ENCODE peak calls at places on chromosome 22, in ten cellular contexts. P is IMR-90, H is stomach, W is tibial nerve, U is keratinocyte, G is cardiac muscle cell, S is choroid plexus epithelial cell, J is neural progenitor cell, L is foreskin fibroblast, V is PC-9. Z is an unnamed sample.
A peak's percentile ranks its signal among the peaks of the same experiment; 100 is the strongest.

GRCh38 chr22:39151329-39151975 is 1.0 kb downstream of the CBX7 start:
- DNase-seq in W (peak; percentile 15), V (no peak), S (no peak), P (no peak), G (no peak), U (no peak), J (no peak), H (no peak), L (no peak), Z (no peak)

GRCh38 chr22:28021116-28021997 is 102.3 kb upstream of the PITPNB start:
- DNase-seq in J (no peak), L (no peak), W (no peak), G (no peak), S (no peak), U (no peak), P (no peak), H (peak; percentile 20), V (no peak), Z (no peak)

GRCh38 chr22:43096420-43096819 is 7.2 kb upstream of the TTLL1 start:
- DNase-seq in L (no peak), S (no peak), H (no peak), W (no peak), J (no peak), U (no peak), V (no peak), P (no peak), G (no peak), Z (no peak)

GRCh38 chr22:46661221-46661851 is 41.1 kb downstream of the GRAMD4 start:
- DNase-seq in P (peak; percentile 76), S (peak; percentile 61), G (peak; percentile 71), V (peak; percentile 39), J (no peak), W (no peak), U (peak; percentile 60), L (no peak), H (no peak), Z (no peak)

GRCh38 chr22:23401111-23401909 is 178.8 kb downstream of the IGLL1 start:
- DNase-seq in J (no peak), V (peak; percentile 37), L (peak; percentile 32), U (peak; percentile 42), S (peak; percentile 68), P (peak; percentile 75), W (no peak), G (peak; percentile 54), H (no peak), Z (peak; percentile 63)

GRCh38 chr22:26697151-26697550 is 39.8 kb downstream of the MIAT start:
- DNase-seq in V (no peak), S (no peak), U (no peak), H (no peak), P (no peak), L (no peak), J (no peak), W (no peak), G (no peak), Z (no peak)

GRCh38 chr22:22877523-22878210 is 9.9 kb upstream of the IGLL5 start:
- DNase-seq in H (peak; percentile 53), V (peak; percentile 17), P (peak; percentile 45), S (peak; percentile 79), U (no peak), W (no peak), J (peak; percentile 87), L (peak; percentile 49), G (peak; percentile 76), Z (no peak)

GRCh38 chr22:27668828-27669797 is 132.4 kb downstream of the MN1 start:
- DNase-seq in S (peak; percentile 71), L (no peak), V (peak; percentile 87), G (peak; percentile 65), H (no peak), P (peak; percentile 18), W (no peak), U (no peak), J (no peak), Z (no peak)

GRCh38 chr22:25777870-25778269 is 35.9 kb downstream of the MYO18B start:
- DNase-seq in S (peak; percentile 76), L (peak; percentile 38), H (no peak), U (no peak), P (peak; percentile 45), V (no peak), W (no peak), G (peak; percentile 64), J (peak; percentile 45), Z (peak; percentile 29)

GRCh38 chr22:47303161-47303890 is 540.9 kb downstream of the TBC1D22A start:
- DNase-seq in L (no peak), G (no peak), P (no peak), V (peak; percentile 31), W (no peak), J (no peak), H (no peak), S (no peak), U (no peak), Z (no peak)

GRCh38 chr22:26086359-26086758 is 82.9 kb upstream of the SEZ6L start:
- DNase-seq in J (peak; percentile 36), W (no peak), U (no peak), V (no peak), L (no peak), H (no peak), P (no peak), S (no peak), G (no peak), Z (no peak)

GRCh38 chr22:29032014-29032475 is 29.6 kb downstream of the C22orf31 start:
- DNase-seq in U (no peak), L (no peak), J (no peak), W (no peak), G (peak; percentile 11), P (no peak), V (no peak), S (peak; percentile 26), H (no peak), Z (no peak)

GRCh38 chr22:38461414-38462081 is 6.3 kb upstream of the KDELR3 start:
- DNase-seq in P (peak; percentile 81), V (peak; percentile 91), U (no peak), L (peak; percentile 77), W (peak; percentile 55), H (peak; percentile 84), S (peak; percentile 87), J (peak; percentile 97), G (peak; percentile 86), Z (peak; percentile 62)

GRCh38 chr22:43183496-43184263 is 3.3 kb downstream of the TTLL12 start:
- DNase-seq in W (no peak), V (no peak), U (no peak), L (no peak), J (no peak), P (peak; percentile 64), S (peak; percentile 68), G (peak; percentile 75), H (no peak), Z (peak; percentile 47)

GRCh38 chr22:23373601-23374000 is 193.3 kb downstream of the BCR start:
- DNase-seq in W (no peak), V (no peak), S (no peak), U (no peak), H (no peak), J (no peak), G (no peak), P (no peak), L (no peak), Z (no peak)

DNA sequence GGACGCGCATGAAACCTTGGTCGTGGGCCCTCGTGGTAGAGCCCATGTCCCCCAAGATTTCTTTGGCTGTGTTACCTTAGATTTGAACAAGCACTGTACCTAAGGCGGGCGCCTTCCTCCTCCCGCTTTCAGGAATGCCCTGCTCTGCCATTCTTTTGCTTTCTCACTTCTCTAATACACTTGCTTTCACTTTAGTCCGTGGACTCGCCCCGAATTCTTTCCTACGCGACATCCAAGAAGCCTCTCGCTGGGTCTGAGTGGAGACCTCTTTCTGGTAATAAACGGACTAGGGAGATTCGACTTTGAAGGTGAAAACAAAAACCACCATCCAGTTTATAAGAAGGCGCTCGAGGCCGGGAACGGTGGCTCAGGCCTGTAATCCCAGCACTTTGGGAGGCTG is 1.2 kb upstream of the NUP50 start:
- DNase-seq in L (no peak), H (peak; percentile 37), V (peak; percentile 31), G (no peak), J (peak; percentile 4), P (no peak), W (no peak), U (no peak), S (no peak), Z (no peak)
- H3K4me3 ChIP-seq in L (peak overlapping the region; percentile 79), H (peak overlapping the region; percentile 84), V (peak overlapping the region; percentile 88), G (peak overlapping the region; percentile 79), J (peak overlapping the region; percentile 99), P (no peak overlapping the region), W (peak overlapping the region; percentile 79), U (peak overlapping the region; percentile 72), S (peak overlapping the region; percentile 87), Z (peak overlapping the region; percentile 55)

DNA sequence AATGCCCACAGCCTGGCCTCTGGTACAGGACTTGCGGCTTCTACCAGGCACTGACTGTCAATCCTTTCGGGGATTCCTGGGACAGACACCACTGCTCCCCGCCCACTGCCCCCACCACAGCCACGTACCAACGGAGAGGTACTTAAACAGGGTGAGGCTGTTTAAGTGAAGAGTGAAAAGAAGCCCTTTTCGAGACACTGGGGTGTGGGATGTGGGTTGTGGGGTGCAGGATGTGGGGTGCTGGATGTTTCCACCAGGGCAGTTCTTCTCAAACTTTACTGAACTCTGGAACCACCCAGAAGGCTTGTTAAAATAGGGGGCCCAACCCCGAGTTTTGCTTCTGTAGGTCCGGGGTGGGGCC is 34.2 kb upstream of the PRR5 start:
- DNase-seq in W (no peak), G (no peak), J (no peak), U (no peak), S (no peak), L (no peak), P (no peak), V (no peak), H (no peak), Z (no peak)
- H3K4me3 ChIP-seq in W (peak overlapping the region; percentile 67), G (peak overlapping the region; percentile 72), J (peak overlapping the region; percentile 59), U (no peak overlapping the region), S (peak overlapping the region; percentile 50), L (peak overlapping the region; percentile 41), P (peak overlapping the region; percentile 75), V (no peak overlapping the region), H (peak overlapping the region; percentile 58), Z (peak overlapping the region; percentile 41)

GRCh38 chr22:30079952-30080533 is at the start of gene HORMAD2:
- DNase-seq in H (no peak), L (no peak), U (no peak), J (peak; percentile 96), V (peak; percentile 80), W (no peak), G (peak; percentile 77), P (no peak), S (peak; percentile 73), Z (peak; percentile 35)
- H3K4me3 ChIP-seq in H (no peak within 1 kb of the TSS), L (no peak within 1 kb of the TSS), U (no peak within 1 kb of the TSS), J (peak within 1 kb of the TSS; percentile 42), V (peak within 1 kb of the TSS; percentile 58), W (peak within 1 kb of the TSS; percentile 35), G (no peak within 1 kb of the TSS), P (no peak within 1 kb of the TSS), S (peak within 1 kb of the TSS; percentile 63), Z (peak within 1 kb of the TSS; percentile 39)

GRCh38 chr22:40436460-40437431 is 66.4 kb downstream of the SGSM3 start:
- DNase-seq in W (no peak), L (no peak), U (no peak), P (peak; percentile 74), S (peak; percentile 81), G (peak; percentile 78), V (peak; percentile 34), H (no peak), J (peak; percentile 68), Z (peak; percentile 58)
- H3K4me3 ChIP-seq in W (peak overlapping the region; percentile 32), L (no peak overlapping the region), U (no peak overlapping the region), P (peak overlapping the region; percentile 16), S (peak overlapping the region; percentile 20), G (peak overlapping the region; percentile 13), V (no peak overlapping the region), H (peak overlapping the region; percentile 24), J (no peak overlapping the region), Z (no peak overlapping the region)

GRCh38 chr22:20268289-20268349 is at the start of gene RTN4R:
- DNase-seq in H (no peak), J (no peak), S (no peak), U (no peak), W (no peak), L (no peak), P (no peak), G (no peak), V (no peak), Z (no peak)
- H3K4me3 ChIP-seq in H (peak within 1 kb of the TSS; percentile 52), J (peak within 1 kb of the TSS; percentile 67), S (no peak within 1 kb of the TSS), U (peak within 1 kb of the TSS; percentile 73), W (peak within 1 kb of the TSS; percentile 59), L (no peak within 1 kb of the TSS), P (peak within 1 kb of the TSS; percentile 20), G (peak within 1 kb of the TSS; percentile 56), V (peak within 1 kb of the TSS; percentile 45), Z (peak within 1 kb of the TSS; percentile 18)